ENCODE peak calls at places on chromosomes 6 and 20, in seven cellular contexts. One of them, this sample, is unnamed.

GRCh38 chr20:43925215-43925614 is 10.6 kb downstream of the TOX2 start:
- DNase-seq in A673: peak; percentile 68
- DNase-seq in ascending aorta: no peak
- DNase-seq in CD8-positive, alpha-beta T cell: no peak
- DNase-seq in adrenal gland: no peak
- DNase-seq in Peyer's patch: no peak
- DNase-seq in cardiac muscle cell: no peak
- DNase-seq in this sample: no peak

GRCh38 chr6:139568956-139569538 is 194.6 kb upstream of the CITED2 start:
- DNase-seq in CD8-positive, alpha-beta T cell: no peak
- DNase-seq in Peyer's patch: no peak
- DNase-seq in ascending aorta: no peak
- DNase-seq in A673: peak; percentile 20
- DNase-seq in adrenal gland: no peak
- DNase-seq in cardiac muscle cell: no peak
- DNase-seq in this sample: no peak

GRCh38 chr20:35317416-35317815 is 25.2 kb upstream of the FAM83C start:
- DNase-seq in A673: no peak
- DNase-seq in adrenal gland: no peak
- DNase-seq in cardiac muscle cell: no peak
- DNase-seq in Peyer's patch: no peak
- DNase-seq in CD8-positive, alpha-beta T cell: no peak
- DNase-seq in ascending aorta: no peak
- DNase-seq in this sample: no peak

GRCh38 chr6:18062733-18063132 is 59.7 kb downstream of the NHLRC1 start:
- DNase-seq in CD8-positive, alpha-beta T cell: no peak
- DNase-seq in cardiac muscle cell: no peak
- DNase-seq in ascending aorta: no peak
- DNase-seq in A673: no peak
- DNase-seq in adrenal gland: no peak
- DNase-seq in Peyer's patch: no peak
- DNase-seq in this sample: no peak

GRCh38 chr20:20253039-20253743 is 114.7 kb upstream of the INSM1 start:
- DNase-seq in A673: no peak
- DNase-seq in cardiac muscle cell: no peak
- DNase-seq in Peyer's patch: no peak
- DNase-seq in adrenal gland: no peak
- DNase-seq in CD8-positive, alpha-beta T cell: no peak
- DNase-seq in ascending aorta: no peak
- DNase-seq in this sample: no peak

GRCh38 chr6:106037060-106037459 is 49.1 kb upstream of the PRDM1 start:
- DNase-seq in A673: no peak
- DNase-seq in ascending aorta: no peak
- DNase-seq in adrenal gland: no peak
- DNase-seq in CD8-positive, alpha-beta T cell: no peak
- DNase-seq in Peyer's patch: no peak
- DNase-seq in cardiac muscle cell: no peak
- DNase-seq in this sample: no peak

GRCh38 chr6:111727798-111728197 is 122.1 kb upstream of the TRAF3IP2 start:
- DNase-seq in A673: peak; percentile 67
- DNase-seq in cardiac muscle cell: no peak
- DNase-seq in adrenal gland: no peak
- DNase-seq in CD8-positive, alpha-beta T cell: no peak
- DNase-seq in ascending aorta: no peak
- DNase-seq in Peyer's patch: no peak
- DNase-seq in this sample: no peak

GRCh38 chr6:75602897-75603395 is 1.3 kb downstream of the SENP6 start:
- DNase-seq in A673: no peak
- DNase-seq in cardiac muscle cell: no peak
- DNase-seq in Peyer's patch: no peak
- DNase-seq in ascending aorta: no peak
- DNase-seq in adrenal gland: no peak
- DNase-seq in CD8-positive, alpha-beta T cell: no peak
- DNase-seq in this sample: no peak

GRCh38 chr6:129498950-129499870 is 210.8 kb downstream of the ARHGAP18 start:
- DNase-seq in A673: peak; percentile 84
- DNase-seq in Peyer's patch: no peak
- DNase-seq in CD8-positive, alpha-beta T cell: no peak
- DNase-seq in adrenal gland: no peak
- DNase-seq in ascending aorta: no peak
- DNase-seq in cardiac muscle cell: peak; percentile 61
- DNase-seq in this sample: no peak

GRCh38 chr6:108365488-108365887 is 70.6 kb downstream of the AFG1L start:
- DNase-seq in cardiac muscle cell: no peak
- DNase-seq in ascending aorta: no peak
- DNase-seq in A673: no peak
- DNase-seq in adrenal gland: no peak
- DNase-seq in Peyer's patch: no peak
- DNase-seq in CD8-positive, alpha-beta T cell: no peak
- DNase-seq in this sample: no peak

GRCh38 chr6:114785235-114786127 is 442.7 kb upstream of the HS3ST5 start:
- DNase-seq in cardiac muscle cell: no peak
- DNase-seq in adrenal gland: no peak
- DNase-seq in A673: no peak
- DNase-seq in ascending aorta: no peak
- DNase-seq in CD8-positive, alpha-beta T cell: no peak
- DNase-seq in Peyer's patch: no peak
- DNase-seq in this sample: no peak

GRCh38 chr20:11844691-11845090 is 73.0 kb upstream of the BTBD3 start:
- DNase-seq in CD8-positive, alpha-beta T cell: no peak
- DNase-seq in Peyer's patch: no peak
- DNase-seq in A673: no peak
- DNase-seq in cardiac muscle cell: no peak
- DNase-seq in ascending aorta: no peak
- DNase-seq in adrenal gland: no peak
- DNase-seq in this sample: no peak

GRCh38 chr20:26216025-26216424 is 519.4 kb upstream of the ZNF337 start:
- DNase-seq in ascending aorta: no peak
- DNase-seq in adrenal gland: no peak
- DNase-seq in Peyer's patch: no peak
- DNase-seq in A673: no peak
- DNase-seq in cardiac muscle cell: no peak
- DNase-seq in CD8-positive, alpha-beta T cell: no peak
- DNase-seq in this sample: no peak

GRCh38 chr20:6686171-6686570 is 81.3 kb upstream of the BMP2 start:
- DNase-seq in ascending aorta: no peak
- DNase-seq in CD8-positive, alpha-beta T cell: no peak
- DNase-seq in A673: no peak
- DNase-seq in Peyer's patch: no peak
- DNase-seq in adrenal gland: no peak
- DNase-seq in cardiac muscle cell: no peak
- DNase-seq in this sample: no peak

GRCh38 chr6:151069641-151070040 is 170.1 kb upstream of the AKAP12 start:
- DNase-seq in A673: no peak
- DNase-seq in CD8-positive, alpha-beta T cell: no peak
- DNase-seq in adrenal gland: no peak
- DNase-seq in ascending aorta: no peak
- DNase-seq in cardiac muscle cell: no peak
- DNase-seq in Peyer's patch: no peak
- DNase-seq in this sample: no peak
- H3K27ac ChIP-seq in A673: no peak overlapping the region
- H3K27ac ChIP-seq in CD8-positive, alpha-beta T cell: no peak overlapping the region
- H3K27ac ChIP-seq in adrenal gland: peak overlapping the region; percentile 87
- H3K27ac ChIP-seq in ascending aorta: peak overlapping the region; percentile 73
- H3K27ac ChIP-seq in cardiac muscle cell: peak overlapping the region; percentile 48
- H3K27ac ChIP-seq in Peyer's patch: peak overlapping the region; percentile 18
- H3K27ac ChIP-seq in this sample: no peak overlapping the region

GRCh38 chr20:1508576-1508975 is 17.4 kb upstream of the SIRPB2 start:
- DNase-seq in Peyer's patch: no peak
- DNase-seq in adrenal gland: no peak
- DNase-seq in ascending aorta: no peak
- DNase-seq in A673: peak; percentile 35
- DNase-seq in CD8-positive, alpha-beta T cell: no peak
- DNase-seq in cardiac muscle cell: no peak
- DNase-seq in this sample: no peak

GRCh38 chr20:1507276-1507675 is 16.1 kb upstream of the SIRPB2 start:
- DNase-seq in Peyer's patch: no peak
- DNase-seq in ascending aorta: no peak
- DNase-seq in A673: no peak
- DNase-seq in adrenal gland: no peak
- DNase-seq in CD8-positive, alpha-beta T cell: no peak
- DNase-seq in cardiac muscle cell: no peak
- DNase-seq in this sample: no peak

GRCh38 chr20:1505361-1505760 is 14.1 kb upstream of the SIRPB2 start:
- DNase-seq in A673: no peak
- DNase-seq in cardiac muscle cell: no peak
- DNase-seq in CD8-positive, alpha-beta T cell: no peak
- DNase-seq in adrenal gland: no peak
- DNase-seq in ascending aorta: no peak
- DNase-seq in Peyer's patch: no peak
- DNase-seq in this sample: no peak

GRCh38 chr20:1505871-1506270 is 14.7 kb upstream of the SIRPB2 start:
- DNase-seq in A673: no peak
- DNase-seq in ascending aorta: no peak
- DNase-seq in CD8-positive, alpha-beta T cell: no peak
- DNase-seq in adrenal gland: no peak
- DNase-seq in Peyer's patch: no peak
- DNase-seq in cardiac muscle cell: no peak
- DNase-seq in this sample: no peak

DNA sequence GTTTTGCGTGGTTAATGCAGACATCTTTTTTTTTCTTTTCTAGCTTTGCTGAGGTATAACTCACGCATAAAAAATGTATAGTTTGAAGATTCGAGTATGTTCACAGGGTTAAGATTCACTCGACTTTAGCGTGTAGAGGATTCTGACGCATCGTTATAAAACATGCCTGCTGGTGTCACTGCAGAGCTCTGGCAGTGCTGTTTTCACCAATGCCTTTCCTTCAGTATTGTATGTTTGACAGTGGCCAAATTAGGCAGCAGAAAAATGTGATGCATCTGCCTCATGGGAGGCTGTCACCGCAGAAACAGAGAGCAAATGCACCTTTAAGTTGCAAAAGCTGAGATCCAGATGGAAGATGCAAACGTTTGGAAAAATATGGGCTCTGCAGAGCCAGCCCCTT is 18.0 kb upstream of the SIRPB2 start:
- DNase-seq in adrenal gland: no peak
- DNase-seq in CD8-positive, alpha-beta T cell: no peak
- DNase-seq in A673: peak; percentile 62
- DNase-seq in Peyer's patch: peak; percentile 53
- DNase-seq in ascending aorta: no peak
- DNase-seq in cardiac muscle cell: peak; percentile 6
- DNase-seq in this sample: no peak
- TF ChIP-seq CTCF in adrenal gland: peak; percentile 16
- TF ChIP-seq CTCF in CD8-positive, alpha-beta T cell: peak; percentile 38
- TF ChIP-seq CTCF in A673: peak; percentile 69
- TF ChIP-seq CTCF in Peyer's patch: peak; percentile 50
- TF ChIP-seq CTCF in ascending aorta: no peak
- TF ChIP-seq CTCF in cardiac muscle cell: peak; percentile 42
- TF ChIP-seq CTCF in this sample: peak; percentile 20

GRCh38 chr6:28566527-28567252 is 41.0 kb downstream of the GPX5 start:
- DNase-seq in adrenal gland: no peak
- DNase-seq in Peyer's patch: no peak
- DNase-seq in CD8-positive, alpha-beta T cell: no peak
- DNase-seq in A673: no peak
- DNase-seq in ascending aorta: no peak
- DNase-seq in cardiac muscle cell: no peak
- DNase-seq in this sample: no peak

GRCh38 chr6:28565823-28566526 is 40.3 kb downstream of the GPX5 start:
- DNase-seq in ascending aorta: no peak
- DNase-seq in A673: no peak
- DNase-seq in cardiac muscle cell: no peak
- DNase-seq in CD8-positive, alpha-beta T cell: no peak
- DNase-seq in adrenal gland: no peak
- DNase-seq in Peyer's patch: no peak
- DNase-seq in this sample: no peak

GRCh38 chr6:28569748-28570147 is 44.1 kb downstream of the GPX5 start:
- DNase-seq in CD8-positive, alpha-beta T cell: no peak
- DNase-seq in ascending aorta: no peak
- DNase-seq in cardiac muscle cell: no peak
- DNase-seq in adrenal gland: no peak
- DNase-seq in A673: no peak
- DNase-seq in Peyer's patch: no peak
- DNase-seq in this sample: no peak

GRCh38 chr6:28567506-28567905 is 41.8 kb downstream of the GPX5 start:
- DNase-seq in cardiac muscle cell: no peak
- DNase-seq in CD8-positive, alpha-beta T cell: no peak
- DNase-seq in adrenal gland: no peak
- DNase-seq in ascending aorta: no peak
- DNase-seq in A673: no peak
- DNase-seq in Peyer's patch: no peak
- DNase-seq in this sample: no peak

DNA sequence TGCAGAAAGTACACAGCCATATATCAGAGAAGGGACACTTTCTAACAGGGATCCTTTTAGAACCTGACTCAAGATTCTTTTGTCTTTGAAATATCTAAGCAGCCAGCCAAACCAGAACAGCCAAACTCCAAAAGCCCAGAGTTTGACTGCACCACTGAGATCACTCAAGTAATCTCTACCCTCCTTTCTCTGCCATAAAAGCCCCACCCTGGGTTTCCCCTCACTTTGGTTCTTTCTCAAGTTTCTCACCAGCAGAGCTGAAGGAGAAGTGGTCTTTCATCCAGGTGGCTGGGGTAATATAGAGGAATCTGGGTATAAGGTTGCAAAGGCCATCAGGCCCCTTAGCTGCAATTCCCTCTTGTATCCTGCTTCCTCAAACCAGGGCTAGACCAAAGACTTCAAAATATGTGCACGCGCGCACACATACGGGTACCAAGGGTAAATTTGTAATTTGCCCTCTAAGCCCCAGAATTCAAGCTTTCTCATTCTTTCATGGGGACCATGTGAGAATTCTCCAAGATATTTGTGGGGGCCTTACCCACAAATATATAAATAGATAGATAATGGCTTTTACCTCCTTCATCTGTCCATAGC is 42.9 kb downstream of the GPX5 start:
- DNase-seq in cardiac muscle cell: no peak
- DNase-seq in Peyer's patch: no peak
- DNase-seq in CD8-positive, alpha-beta T cell: no peak
- DNase-seq in A673: no peak
- DNase-seq in adrenal gland: no peak
- DNase-seq in ascending aorta: no peak
- DNase-seq in this sample: no peak
- H3K27ac ChIP-seq in cardiac muscle cell: no peak overlapping the region
- H3K27ac ChIP-seq in Peyer's patch: no peak overlapping the region
- H3K27ac ChIP-seq in CD8-positive, alpha-beta T cell: no peak overlapping the region
- H3K27ac ChIP-seq in A673: no peak overlapping the region
- H3K27ac ChIP-seq in adrenal gland: no peak overlapping the region
- H3K27ac ChIP-seq in ascending aorta: no peak overlapping the region
- H3K27ac ChIP-seq in this sample: no peak overlapping the region

DNA sequence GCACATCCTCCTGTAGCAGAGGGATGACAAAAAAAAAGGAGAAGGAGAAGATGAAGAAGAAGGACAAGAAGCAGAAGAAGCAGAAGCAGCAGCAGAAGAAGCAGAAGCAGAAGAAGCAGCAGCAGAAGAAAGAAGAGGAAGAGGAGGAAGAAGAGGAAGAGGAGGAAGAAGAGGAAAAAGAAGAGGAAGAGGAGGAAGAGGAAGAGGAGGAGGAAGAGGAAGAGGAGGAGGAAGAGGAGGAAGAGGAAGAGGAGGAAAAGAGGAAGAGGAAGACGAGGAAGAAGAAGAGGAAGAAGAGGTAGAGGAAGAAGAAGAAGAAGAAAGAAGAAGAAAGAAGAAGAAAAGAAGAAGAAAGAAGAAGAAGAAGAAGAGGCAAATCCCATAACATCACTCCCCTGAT is 35.0 kb upstream of the AHI1 start:
- DNase-seq in adrenal gland: no peak
- DNase-seq in ascending aorta: no peak
- DNase-seq in cardiac muscle cell: no peak
- DNase-seq in Peyer's patch: no peak
- DNase-seq in CD8-positive, alpha-beta T cell: no peak
- DNase-seq in A673: no peak
- DNase-seq in this sample: no peak
- TF ChIP-seq CTCF in adrenal gland: no peak
- TF ChIP-seq CTCF in ascending aorta: no peak
- TF ChIP-seq CTCF in cardiac muscle cell: no peak
- TF ChIP-seq CTCF in Peyer's patch: no peak
- TF ChIP-seq CTCF in CD8-positive, alpha-beta T cell: no peak
- TF ChIP-seq CTCF in A673: no peak
- TF ChIP-seq CTCF in this sample: no peak

This sample was measured in right lobe of liver.